ENCODE peak calls at places on chromosomes 16 and 17, in six cellular contexts. One of them, this sample, is unnamed.

GRCh38 chr16:1932050-1933028 is 10.7 kb downstream of the MSRB1 start:
- DNase-seq in colonic mucosa: peak; percentile 59
- DNase-seq in heart right ventricle: no peak
- DNase-seq in OCI-LY7: no peak
- DNase-seq in stomach: peak; percentile 69
- DNase-seq in aorta: no peak
- DNase-seq in this sample: no peak

GRCh38 chr17:45743626-45744326 is 40.3 kb upstream of the CRHR1 start:
- DNase-seq in colonic mucosa: no peak
- DNase-seq in heart right ventricle: no peak
- DNase-seq in OCI-LY7: no peak
- DNase-seq in stomach: no peak
- DNase-seq in aorta: no peak
- DNase-seq in this sample: no peak

GRCh38 chr17:55334285-55334684 is 69.5 kb downstream of the HLF start:
- DNase-seq in colonic mucosa: no peak
- DNase-seq in heart right ventricle: no peak
- DNase-seq in OCI-LY7: no peak
- DNase-seq in stomach: no peak
- DNase-seq in aorta: peak; percentile 59
- DNase-seq in this sample: no peak

GRCh38 chr16:84930298-84931106 is 80.8 kb downstream of the ZDHHC7 start:
- DNase-seq in colonic mucosa: no peak
- DNase-seq in heart right ventricle: no peak
- DNase-seq in OCI-LY7: no peak
- DNase-seq in stomach: no peak
- DNase-seq in aorta: no peak
- DNase-seq in this sample: no peak

GRCh38 chr17:73787036-73787720 is 142.9 kb upstream of the SDK2 start:
- DNase-seq in colonic mucosa: no peak
- DNase-seq in heart right ventricle: no peak
- DNase-seq in OCI-LY7: no peak
- DNase-seq in stomach: peak; percentile 17
- DNase-seq in aorta: no peak
- DNase-seq in this sample: no peak

GRCh38 chr16:89945654-89946053 is 2.9 kb upstream of the DEF8 start:
- DNase-seq in colonic mucosa: no peak
- DNase-seq in heart right ventricle: no peak
- DNase-seq in OCI-LY7: peak; percentile 49
- DNase-seq in stomach: no peak
- DNase-seq in aorta: no peak
- DNase-seq in this sample: no peak

GRCh38 chr17:64780096-64781012 is 118.2 kb upstream of the SMURF2 start:
- DNase-seq in colonic mucosa: peak; percentile 93
- DNase-seq in heart right ventricle: peak; percentile 57
- DNase-seq in OCI-LY7: no peak
- DNase-seq in stomach: peak; percentile 73
- DNase-seq in aorta: peak; percentile 81
- DNase-seq in this sample: peak; percentile 78

GRCh38 chr16:64539811-64540210 is 582.1 kb downstream of the CDH11 start:
- DNase-seq in colonic mucosa: no peak
- DNase-seq in heart right ventricle: no peak
- DNase-seq in OCI-LY7: no peak
- DNase-seq in stomach: no peak
- DNase-seq in aorta: no peak
- DNase-seq in this sample: no peak

GRCh38 chr17:12509836-12510235 is 155.9 kb upstream of the MYOCD start:
- DNase-seq in colonic mucosa: no peak
- DNase-seq in heart right ventricle: no peak
- DNase-seq in OCI-LY7: no peak
- DNase-seq in stomach: no peak
- DNase-seq in aorta: no peak
- DNase-seq in this sample: no peak

GRCh38 chr16:84768061-84768797 is 51.6 kb upstream of the CRISPLD2 start:
- DNase-seq in colonic mucosa: no peak
- DNase-seq in heart right ventricle: no peak
- DNase-seq in OCI-LY7: no peak
- DNase-seq in stomach: no peak
- DNase-seq in aorta: no peak
- DNase-seq in this sample: no peak

GRCh38 chr16:78993342-78993741 is 607.2 kb downstream of the MAF start:
- DNase-seq in colonic mucosa: no peak
- DNase-seq in heart right ventricle: peak; percentile 31
- DNase-seq in OCI-LY7: no peak
- DNase-seq in stomach: no peak
- DNase-seq in aorta: no peak
- DNase-seq in this sample: no peak

GRCh38 chr16:65700599-65700998 is 578.7 kb upstream of the CDH11 start:
- DNase-seq in colonic mucosa: no peak
- DNase-seq in heart right ventricle: no peak
- DNase-seq in OCI-LY7: no peak
- DNase-seq in stomach: no peak
- DNase-seq in aorta: no peak
- DNase-seq in this sample: no peak

GRCh38 chr16:89185062-89185751 is 13.7 kb downstream of the CDH15 start:
- DNase-seq in colonic mucosa: peak; percentile 12
- DNase-seq in heart right ventricle: peak; percentile 8
- DNase-seq in OCI-LY7: no peak
- DNase-seq in stomach: no peak
- DNase-seq in aorta: no peak
- DNase-seq in this sample: no peak

GRCh38 chr17:42682400-42683384 is at the start of gene CNTNAP1:
- DNase-seq in colonic mucosa: peak; percentile 72
- DNase-seq in heart right ventricle: peak; percentile 58
- DNase-seq in OCI-LY7: no peak
- DNase-seq in stomach: peak; percentile 51
- DNase-seq in aorta: peak; percentile 82
- DNase-seq in this sample: no peak

GRCh38 chr16:1496464-1496863 is 3.3 kb downstream of the TELO2 start:
- DNase-seq in colonic mucosa: no peak
- DNase-seq in heart right ventricle: no peak
- DNase-seq in OCI-LY7: no peak
- DNase-seq in stomach: no peak
- DNase-seq in aorta: peak; percentile 41
- DNase-seq in this sample: no peak

GRCh38 chr17:28528329-28529011 is 22.3 kb downstream of the FOXN1 start:
- DNase-seq in colonic mucosa: peak; percentile 65
- DNase-seq in heart right ventricle: no peak
- DNase-seq in OCI-LY7: no peak
- DNase-seq in stomach: no peak
- DNase-seq in aorta: no peak
- DNase-seq in this sample: no peak

GRCh38 chr17:60164697-60165096 is 14.9 kb downstream of the CA4 start:
- DNase-seq in colonic mucosa: no peak
- DNase-seq in heart right ventricle: no peak
- DNase-seq in OCI-LY7: no peak
- DNase-seq in stomach: no peak
- DNase-seq in aorta: no peak
- DNase-seq in this sample: no peak

GRCh38 chr17:78374631-78375274 is 3.7 kb upstream of the PGS1 start:
- DNase-seq in colonic mucosa: no peak
- DNase-seq in heart right ventricle: peak; percentile 0
- DNase-seq in OCI-LY7: no peak
- DNase-seq in stomach: no peak
- DNase-seq in aorta: peak; percentile 42
- DNase-seq in this sample: no peak

GRCh38 chr16:86379505-86379846 is 130.9 kb upstream of the FOXF1 start:
- DNase-seq in colonic mucosa: no peak
- DNase-seq in heart right ventricle: no peak
- DNase-seq in OCI-LY7: no peak
- DNase-seq in stomach: no peak
- DNase-seq in aorta: peak; percentile 39
- DNase-seq in this sample: no peak

GRCh38 chr16:18984425-18985005 is 781 bp downstream of the TMC7 start:
- DNase-seq in colonic mucosa: no peak
- DNase-seq in heart right ventricle: no peak
- DNase-seq in OCI-LY7: no peak
- DNase-seq in stomach: no peak
- DNase-seq in aorta: no peak
- DNase-seq in this sample: no peak

GRCh38 chr17:67109111-67109510 is 64.8 kb downstream of the CACNG1 start:
- DNase-seq in colonic mucosa: no peak
- DNase-seq in heart right ventricle: no peak
- DNase-seq in OCI-LY7: no peak
- DNase-seq in stomach: no peak
- DNase-seq in aorta: no peak
- DNase-seq in this sample: no peak

GRCh38 chr17:5619088-5619740 is 34.9 kb upstream of the NLRP1 start:
- DNase-seq in colonic mucosa: no peak
- DNase-seq in heart right ventricle: no peak
- DNase-seq in OCI-LY7: peak; percentile 8
- DNase-seq in stomach: no peak
- DNase-seq in aorta: no peak
- DNase-seq in this sample: no peak

GRCh38 chr17:52255347-52255746 is 96.8 kb upstream of the CA10 start:
- DNase-seq in colonic mucosa: no peak
- DNase-seq in heart right ventricle: no peak
- DNase-seq in OCI-LY7: no peak
- DNase-seq in stomach: no peak
- DNase-seq in aorta: no peak
- DNase-seq in this sample: no peak

GRCh38 chr17:1143573-1143972 is 36.2 kb downstream of the ABR start:
- DNase-seq in colonic mucosa: no peak
- DNase-seq in heart right ventricle: no peak
- DNase-seq in OCI-LY7: no peak
- DNase-seq in stomach: no peak
- DNase-seq in aorta: no peak
- DNase-seq in this sample: no peak

GRCh38 chr16:57645691-57646387 is 17.4 kb downstream of the ADGRG1 start:
- DNase-seq in colonic mucosa: no peak
- DNase-seq in heart right ventricle: peak; percentile 70
- DNase-seq in OCI-LY7: no peak
- DNase-seq in stomach: no peak
- DNase-seq in aorta: no peak
- DNase-seq in this sample: peak; percentile 67

GRCh38 chr17:69179227-69179952 is 37.7 kb upstream of the ABCA6 start:
- DNase-seq in colonic mucosa: no peak
- DNase-seq in heart right ventricle: no peak
- DNase-seq in OCI-LY7: no peak
- DNase-seq in stomach: peak; percentile 71
- DNase-seq in aorta: peak; percentile 39
- DNase-seq in this sample: no peak

DNA sequence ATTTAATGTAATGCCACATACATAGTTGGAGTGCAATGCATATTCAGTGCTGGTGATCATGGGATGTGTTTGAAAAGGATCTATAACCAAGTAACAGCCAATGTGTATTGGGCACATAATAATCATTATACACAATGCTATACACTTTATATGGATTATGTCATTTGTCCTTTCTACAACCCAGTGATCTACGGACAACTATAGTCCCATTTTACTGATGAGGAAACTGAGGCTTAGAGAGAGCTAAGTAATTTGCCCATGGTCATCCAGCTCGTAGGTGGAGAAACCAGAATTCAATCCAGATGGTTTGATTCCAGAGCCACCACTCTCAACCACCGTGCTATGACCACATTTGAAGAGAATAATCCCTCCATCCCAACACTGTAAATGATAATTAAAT is 27.4 kb downstream of the COPZ2 start:
- DNase-seq in colonic mucosa: no peak
- DNase-seq in heart right ventricle: no peak
- DNase-seq in OCI-LY7: no peak
- DNase-seq in stomach: no peak
- DNase-seq in aorta: no peak
- DNase-seq in this sample: no peak
- H3K4me1 ChIP-seq in colonic mucosa: peaks cover 5% of the 10 kb centered on the region
- H3K4me1 ChIP-seq in heart right ventricle: peaks cover 12% of the 10 kb centered on the region
- H3K4me1 ChIP-seq in OCI-LY7: peaks cover 23% of the 10 kb centered on the region
- H3K4me1 ChIP-seq in stomach: peaks cover 14% of the 10 kb centered on the region
- H3K4me1 ChIP-seq in aorta: no peaks in the 10 kb centered on the region
- H3K4me1 ChIP-seq in this sample: peaks cover 10% of the 10 kb centered on the region

GRCh38 chr17:62126292-62126691 is 61.2 kb upstream of the MED13 start:
- DNase-seq in colonic mucosa: no peak
- DNase-seq in heart right ventricle: no peak
- DNase-seq in OCI-LY7: no peak
- DNase-seq in stomach: no peak
- DNase-seq in aorta: no peak
- DNase-seq in this sample: no peak
- H3K4me3 ChIP-seq in colonic mucosa: no peak overlapping the region
- H3K4me3 ChIP-seq in heart right ventricle: no peak overlapping the region
- H3K4me3 ChIP-seq in OCI-LY7: no peak overlapping the region
- H3K4me3 ChIP-seq in stomach: no peak overlapping the region
- H3K4me3 ChIP-seq in aorta: no peak overlapping the region
- H3K4me3 ChIP-seq in this sample: no peak overlapping the region

DNA sequence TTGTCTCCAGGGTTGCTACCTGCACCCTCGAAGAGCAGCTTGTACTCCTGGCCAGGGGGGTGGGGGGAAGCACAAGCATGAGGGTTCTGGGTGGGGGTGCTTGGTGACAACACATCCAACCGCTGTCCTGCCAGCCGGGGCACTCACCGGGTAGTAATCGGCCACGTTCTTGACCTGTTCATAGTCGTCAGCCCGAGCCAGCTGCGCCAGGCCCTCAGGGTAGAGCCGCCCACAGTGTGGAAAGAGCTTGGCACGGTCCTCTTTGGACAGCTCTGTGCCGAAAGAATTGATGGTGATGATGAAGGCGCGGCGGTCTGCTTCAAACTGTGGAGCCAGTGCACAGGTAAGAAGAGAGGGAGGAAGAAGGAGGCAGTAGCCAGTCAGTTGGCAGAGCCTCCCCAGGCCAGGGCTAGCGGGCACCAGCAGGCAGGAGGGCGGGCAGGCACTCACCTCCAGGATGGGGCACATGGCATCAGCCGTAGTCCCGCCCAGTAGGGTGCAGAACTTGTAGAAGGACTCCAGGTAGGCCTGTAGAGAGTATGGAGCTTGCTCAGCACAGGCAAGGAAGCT is 8.0 kb downstream of the HSD11B2 start:
- DNase-seq in colonic mucosa: peak; percentile 17
- DNase-seq in heart right ventricle: no peak
- DNase-seq in OCI-LY7: no peak
- DNase-seq in stomach: no peak
- DNase-seq in aorta: no peak
- DNase-seq in this sample: peak; percentile 80
- H3K36me3 ChIP-seq in colonic mucosa: peaks cover 6% of the 10 kb centered on the region
- H3K36me3 ChIP-seq in heart right ventricle: peaks cover 13% of the 10 kb centered on the region
- H3K36me3 ChIP-seq in OCI-LY7: peaks cover 11% of the 10 kb centered on the region
- H3K36me3 ChIP-seq in stomach: peaks cover 84% of the 10 kb centered on the region
- H3K36me3 ChIP-seq in aorta: peaks cover 4% of the 10 kb centered on the region
- H3K36me3 ChIP-seq in this sample: no peaks in the 10 kb centered on the region

DNA sequence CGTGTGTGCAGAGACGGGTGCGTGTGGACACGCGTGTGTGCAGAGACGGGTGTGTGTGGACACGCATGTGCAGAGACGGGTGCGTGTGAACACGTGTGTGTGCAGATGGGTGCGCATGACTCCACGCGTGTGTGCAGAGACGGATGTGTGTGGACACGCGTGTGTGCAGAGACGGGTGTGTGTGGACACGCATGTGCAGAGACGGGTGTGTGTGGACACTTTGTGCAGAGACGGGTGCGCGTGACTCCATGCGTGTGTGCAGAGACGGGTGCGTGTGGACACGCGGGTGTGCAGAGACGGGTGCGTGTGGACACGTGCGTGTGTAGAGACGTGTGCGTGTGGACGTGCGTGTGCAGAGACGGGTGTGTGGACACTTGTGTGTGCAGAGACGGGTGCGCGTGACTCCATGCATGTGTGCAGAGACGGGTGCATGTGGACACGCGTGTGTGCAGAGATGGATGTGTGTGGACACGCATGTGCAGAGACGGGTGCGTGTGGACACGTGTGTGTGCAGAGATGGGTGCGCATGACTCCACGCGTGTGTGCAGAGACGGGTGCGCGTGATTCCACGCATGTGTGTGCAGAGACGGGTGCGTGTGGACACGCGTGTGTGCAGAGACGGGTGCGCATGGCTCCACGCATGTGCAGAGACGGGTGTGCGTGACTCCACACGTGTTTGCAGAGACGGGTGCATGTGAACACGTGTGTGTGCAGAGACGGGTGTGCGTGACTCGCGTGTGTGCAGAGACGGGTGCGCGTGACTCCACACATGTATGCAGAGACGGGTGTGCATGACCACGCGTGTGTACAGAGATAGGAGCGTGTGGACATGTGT is 1.6 kb upstream of the CD7 start:
- DNase-seq in colonic mucosa: no peak
- DNase-seq in heart right ventricle: no peak
- DNase-seq in OCI-LY7: no peak
- DNase-seq in stomach: no peak
- DNase-seq in aorta: peak; percentile 32
- DNase-seq in this sample: no peak
- H3K4me1 ChIP-seq in colonic mucosa: peaks cover 5% of the 10 kb centered on the region
- H3K4me1 ChIP-seq in heart right ventricle: peaks cover 15% of the 10 kb centered on the region
- H3K4me1 ChIP-seq in OCI-LY7: no peaks in the 10 kb centered on the region
- H3K4me1 ChIP-seq in stomach: peaks cover 12% of the 10 kb centered on the region
- H3K4me1 ChIP-seq in aorta: no peaks in the 10 kb centered on the region
- H3K4me1 ChIP-seq in this sample: no peaks in the 10 kb centered on the region